ENCODE peak calls at places on chromosomes 3 and 15, in four cellular contexts. Q is cortex of kidney; H is HCT116; P is activated CD4-positive, alpha-beta T cell treated with anti-CD3 and anti-CD28 coated beads, Interleukin-2, amount 50 U/mL, for 4 hours. D is an unnamed sample.

GRCh38 chr3:15606434-15606891 is 4.9 kb downstream of the BTD start:
- DNase-seq in Q (no peak), H (no peak), P (no peak), D (no peak)

GRCh38 chr15:40441736-40442531 is 1.2 kb downstream of the BAHD1 start:
- DNase-seq in H (no peak), P (no peak), Q (no peak), D (peak)

GRCh38 chr15:47685141-47685870 is 32.0 kb upstream of the SEMA6D start:
- DNase-seq in H (no peak), P (no peak), Q (no peak), D (no peak)

GRCh38 chr3:111667621-111668239 is 72.6 kb upstream of the ZBED2 start:
- DNase-seq in H (no peak), P (peak), Q (no peak), D (no peak)

GRCh38 chr3:43004282-43004681 is 25.2 kb downstream of the GASK1A start:
- DNase-seq in H (no peak), Q (no peak), P (no peak), D (no peak)

GRCh38 chr3:8095724-8096123 is 405.9 kb upstream of the LMCD1 start:
- DNase-seq in Q (no peak), P (no peak), H (peak), D (peak)

GRCh38 chr3:134064081-134064480 is 34.4 kb upstream of the SLCO2A1 start:
- DNase-seq in Q (no peak), P (no peak), H (no peak), D (no peak)

GRCh38 chr3:146468234-146468931 is 978 bp downstream of the PLSCR2 start:
- DNase-seq in P (no peak), Q (no peak), H (no peak), D (no peak)

GRCh38 chr3:37905346-37905745 is 43.7 kb downstream of the CTDSPL start:
- DNase-seq in H (no peak), Q (no peak), P (no peak), D (no peak)

GRCh38 chr15:31393441-31394091 is 66.9 kb downstream of the KLF13 start:
- DNase-seq in H (no peak), P (no peak), Q (no peak), D (no peak)

GRCh38 chr15:40918146-40918798 is 10.9 kb upstream of the DLL4 start:
- DNase-seq in H (no peak), P (no peak), Q (no peak), D (no peak)

GRCh38 chr3:67386446-67386845 is 268.0 kb downstream of the SUCLG2 start:
- DNase-seq in P (no peak), Q (no peak), H (no peak), D (no peak)

GRCh38 chr15:40891810-40892448 is 2.3 kb upstream of the VPS18 start:
- DNase-seq in Q (no peak), P (peak), H (peak), D (peak)

GRCh38 chr15:58575045-58575786 is 143.4 kb downstream of the LIPC start:
- DNase-seq in H (no peak), P (no peak), Q (no peak), D (no peak)

GRCh38 chr3:147369671-147370123 is 36.6 kb downstream of the ZIC4 start:
- DNase-seq in P (no peak), Q (no peak), H (no peak), D (no peak)

GRCh38 chr3:129625071-129625874 is 18.8 kb upstream of the PLXND1 start:
- DNase-seq in Q (no peak), P (no peak), H (no peak), D (peak)

GRCh38 chr3:112405845-112406244 is 72.9 kb downstream of the CD200 start:
- DNase-seq in H (no peak), Q (no peak), P (no peak), D (no peak)

GRCh38 chr3:104988491-104988890 is 378.2 kb upstream of the ALCAM start:
- DNase-seq in P (no peak), H (no peak), Q (no peak), D (no peak)

GRCh38 chr15:95132774-95133173 is 901.4 kb downstream of the MCTP2 start:
- DNase-seq in H (no peak), Q (no peak), P (no peak), D (no peak)

D was measured in WERI-Rb-1.